ENCODE peak calls at places on chromosomes 13 and 19, in four cellular contexts. D is BJ, C is AG10803, T is sigmoid colon. L is an unnamed sample.

GRCh38 chr13:86572115-86572514 is 772.9 kb upstream of the SLITRK6 start:
- DNase-seq in D (no peak), C (no peak), T (no peak), L (no peak)

GRCh38 chr19:19541572-19541971 is 3.5 kb downstream of the CILP2 start:
- DNase-seq in D (no peak), T (no peak), C (no peak), L (no peak)

GRCh38 chr13:64675256-64675892 is 2554.8 kb downstream of the PCDH9 start:
- DNase-seq in D (peak; percentile 39), T (no peak), C (peak; percentile 64), L (no peak)

GRCh38 chr13:75740008-75740407 is 103.9 kb downstream of the LMO7 start:
- DNase-seq in C (no peak), T (no peak), D (no peak), L (no peak)

GRCh38 chr19:55069137-55069858 is 6.3 kb upstream of the RDH13 start:
- DNase-seq in T (no peak), C (no peak), D (no peak), L (no peak)

GRCh38 chr13:72390909-72391308 is 336.5 kb downstream of the MZT1 start:
- DNase-seq in C (peak; percentile 11), D (no peak), T (no peak), L (no peak)

GRCh38 chr13:51542358-51542972 is 41.8 kb upstream of the WDFY2 start:
- DNase-seq in C (no peak), D (no peak), T (no peak), L (no peak)

GRCh38 chr13:113863511-113864302 is at the start of gene GAS6:
- DNase-seq in C (peak; percentile 70), T (no peak), D (no peak), L (no peak)

GRCh38 chr13:49635599-49636433 is 7.5 kb downstream of the ARL11 start:
- DNase-seq in C (peak; percentile 52), T (no peak), D (no peak), L (no peak)

GRCh38 chr19:3285647-3286176 is 61.3 kb downstream of the CELF5 start:
- DNase-seq in T (no peak), D (no peak), C (no peak), L (no peak)

GRCh38 chr19:6065685-6066365 is 44.5 kb downstream of the RFX2 start:
- DNase-seq in T (no peak), C (peak; percentile 79), D (no peak), L (no peak)

GRCh38 chr13:92514420-92515125 is 712.0 kb upstream of the GPC6 start:
- DNase-seq in C (no peak), T (no peak), D (no peak), L (no peak)

GRCh38 chr19:51181913-51182419 is 39.9 kb downstream of the SIGLEC7 start:
- DNase-seq in C (no peak), T (no peak), D (no peak), L (no peak)

GRCh38 chr19:51179297-51179696 is 37.2 kb downstream of the SIGLEC7 start:
- DNase-seq in C (no peak), T (no peak), D (no peak), L (no peak)

GRCh38 chr19:51185069-51185867 is 39.6 kb upstream of the CD33 start:
- DNase-seq in D (no peak), C (no peak), T (no peak), L (no peak)

GRCh38 chr19:51183629-51184028 is 41.3 kb upstream of the CD33 start:
- DNase-seq in D (no peak), T (no peak), C (no peak), L (no peak)

GRCh38 chr19:51181377-51181912 is 39.3 kb downstream of the SIGLEC7 start:
- DNase-seq in D (no peak), T (no peak), C (no peak), L (no peak)
- H3K4me3 ChIP-seq in D (no peak overlapping the region), T (no peak overlapping the region), C (no peak overlapping the region), L (no peak overlapping the region)

GRCh38 chr13:95224064-95224463 is 77.2 kb downstream of the ABCC4 start:
- DNase-seq in D (no peak), C (no peak), T (no peak), L (no peak)

GRCh38 chr13:95226051-95226450 is 75.2 kb downstream of the ABCC4 start:
- DNase-seq in D (no peak), C (no peak), T (no peak), L (no peak)

GRCh38 chr13:95226932-95227718 is 74.1 kb downstream of the ABCC4 start:
- DNase-seq in C (no peak), T (no peak), D (no peak), L (no peak)

GRCh38 chr13:95228130-95228529 is 73.1 kb downstream of the ABCC4 start:
- DNase-seq in T (no peak), D (no peak), C (no peak), L (no peak)

DNA sequence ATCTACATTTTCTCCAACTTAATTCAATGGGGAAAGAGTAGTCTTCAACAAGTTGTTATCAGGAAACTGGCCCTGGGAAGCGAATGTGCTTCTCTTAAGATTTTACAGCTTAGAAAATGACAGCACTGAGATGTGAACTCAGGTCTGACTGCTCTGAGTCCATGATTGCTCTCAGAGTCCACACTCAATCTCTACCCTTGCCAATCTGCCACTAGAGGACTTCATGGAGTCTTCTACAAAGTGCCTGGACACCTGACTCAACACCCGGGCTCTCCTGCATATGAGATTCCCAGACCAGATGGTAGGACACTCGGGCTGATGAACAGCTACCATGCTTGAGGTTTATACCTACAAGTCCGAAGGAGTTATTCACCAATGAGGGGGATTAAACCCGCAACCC is 74.8 kb downstream of the ABCC4 start:
- DNase-seq in D (no peak), C (no peak), T (no peak), L (no peak)
- TF ChIP-seq CTCF in D (no peak), C (no peak), T (no peak), L (no peak)

DNA sequence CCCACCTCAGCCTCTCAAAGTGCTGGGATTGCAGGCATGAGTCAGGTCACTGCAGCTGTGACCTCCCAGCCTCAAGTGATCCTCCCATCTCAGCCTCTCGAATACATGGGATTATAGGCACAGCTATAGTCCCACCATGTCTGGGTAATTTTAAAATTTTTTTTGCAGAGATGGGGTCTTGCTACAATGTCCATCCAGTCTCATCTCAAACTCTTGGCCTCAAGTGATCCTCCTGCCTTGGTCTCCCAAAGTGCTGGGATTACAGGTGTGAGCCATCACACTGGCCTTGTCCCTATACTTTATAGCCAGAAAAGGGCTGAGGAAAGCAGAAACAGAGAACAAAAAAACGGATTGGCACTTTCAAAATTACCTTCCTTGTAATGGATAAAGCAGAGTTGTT is 4.8 kb upstream of the FBXO27 start:
- DNase-seq in T (no peak), C (no peak), D (no peak), L (no peak)
- H3K4me3 ChIP-seq in T (no peak overlapping the region), C (no peak overlapping the region), D (no peak overlapping the region), L (no peak overlapping the region)

GRCh38 chr19:18278521-18279265 is 2.7 kb downstream of the JUND start:
- DNase-seq in T (no peak), D (no peak), C (no peak), L (no peak)
- TF ChIP-seq CTCF in T (no peak), D (peak; percentile 42), C (peak; percentile 29), L (peak; percentile 33)

DNA sequence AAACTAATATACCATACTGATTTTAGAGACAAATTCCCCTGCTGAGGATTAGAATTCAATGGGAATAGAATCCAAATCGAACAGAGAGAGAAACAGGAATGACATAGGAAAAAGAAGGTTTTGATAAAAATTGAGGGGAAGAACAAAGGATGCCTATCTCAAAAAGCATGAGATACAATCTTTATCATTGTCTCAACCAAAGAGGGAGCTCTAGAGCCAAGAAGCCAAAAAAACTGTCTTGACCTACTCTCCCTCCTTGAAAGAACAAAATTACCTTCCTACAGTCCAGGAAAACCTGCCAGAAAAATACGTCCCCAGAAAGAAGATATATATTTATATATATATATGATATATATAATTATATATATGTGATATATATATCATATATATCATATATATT is 39.2 kb upstream of the MIR17HG start:
- DNase-seq in D (no peak), T (no peak), C (no peak), L (no peak)
- H3K4me3 ChIP-seq in D (no peak overlapping the region), T (no peak overlapping the region), C (no peak overlapping the region), L (no peak overlapping the region)

DNA sequence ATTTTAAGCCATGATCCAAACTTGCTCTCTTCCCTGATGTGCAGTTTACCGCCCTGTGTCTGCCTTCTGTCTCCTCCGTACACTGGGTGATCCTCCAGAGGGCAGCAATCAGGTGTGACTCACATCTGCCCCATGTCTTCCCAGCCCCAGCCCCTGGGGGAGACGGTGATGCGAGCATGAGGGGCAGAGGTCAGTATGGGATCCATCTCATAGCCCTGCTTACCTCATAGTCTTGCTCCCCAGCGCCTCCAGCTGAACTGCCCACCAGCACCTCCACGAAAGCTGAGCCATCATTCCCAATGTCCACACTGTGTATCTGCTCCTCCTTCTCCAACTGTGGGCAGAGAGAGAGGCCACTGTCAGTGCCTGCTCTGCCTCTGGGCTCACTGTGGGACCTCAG is 14.6 kb downstream of the XRCC1 start:
- DNase-seq in C (no peak), T (no peak), D (no peak), L (no peak)
- TF ChIP-seq CTCF in C (peak; percentile 14), T (no peak), D (no peak), L (peak; percentile 24)

DNA sequence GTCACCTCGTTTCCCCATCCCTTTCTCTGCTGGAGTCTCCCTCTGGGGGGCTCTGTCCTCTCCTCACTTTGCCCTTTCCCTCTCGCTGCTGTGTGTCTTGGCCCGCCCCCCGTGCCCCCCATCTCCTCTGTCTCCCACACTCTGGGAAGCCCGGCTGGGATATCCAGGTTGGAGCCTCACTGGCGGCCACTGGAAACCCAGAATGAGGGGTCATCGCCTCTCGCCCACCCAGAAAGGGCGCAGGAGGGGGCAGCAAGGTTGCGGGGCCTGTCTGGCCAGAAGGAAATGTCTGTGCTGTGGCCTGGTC is 15.6 kb downstream of the CCDC97 start:
- DNase-seq in D (no peak), C (no peak), T (no peak), L (no peak)
- H3K4me3 ChIP-seq in D (no peak overlapping the region), C (peak overlapping the region; percentile 13), T (peak overlapping the region; percentile 39), L (no peak overlapping the region)

GRCh38 chr19:1671716-1672037 is 19.3 kb upstream of the TCF3 start:
- DNase-seq in T (no peak), C (no peak), D (no peak), L (no peak)

GRCh38 chr19:1665565-1666047 is 13.2 kb upstream of the TCF3 start:
- DNase-seq in T (no peak), D (no peak), C (no peak), L (no peak)

GRCh38 chr19:1668048-1668338 is 15.6 kb upstream of the TCF3 start:
- DNase-seq in C (no peak), T (no peak), D (no peak), L (no peak)

GRCh38 chr19:1672038-1672768 is 19.8 kb upstream of the TCF3 start:
- DNase-seq in D (no peak), T (no peak), C (peak; percentile 31), L (no peak)

GRCh38 chr19:1668339-1669123 is 16.1 kb upstream of the TCF3 start:
- DNase-seq in D (no peak), T (no peak), C (no peak), L (no peak)
- TF ChIP-seq CTCF in D (no peak), T (no peak), C (no peak), L (no peak)

GRCh38 chr19:12364391-12365093 is 941 bp downstream of the ZNF442 start:
- DNase-seq in C (peak; percentile 28), T (peak; percentile 68), D (no peak), L (no peak)
- H3K4me3 ChIP-seq in C (peak overlapping the region; percentile 84), T (peak overlapping the region; percentile 69), D (peak overlapping the region; percentile 74), L (peak overlapping the region; percentile 96)

L was measured in AG09309.